ENCODE peak calls at places on chromosomes 6 and 20, in seven cellular contexts. One of them, this sample, is unnamed. For H3K36me3, the result is how much of the 10 kb centered on the place peaks cover.

GRCh38 chr6:42154461-42155209 is 12.2 kb upstream of the C6orf132 start:
- DNase-seq in colonic mucosa: no peak
- DNase-seq in CD8-positive, alpha-beta memory T cell: no peak
- DNase-seq in HCT116: no peak
- DNase-seq in left ventricle myocardium inferior: no peak
- DNase-seq in pancreas: no peak
- DNase-seq in small intestine: no peak
- DNase-seq in this sample: no peak

GRCh38 chr6:164378330-164378729 is 931.1 kb downstream of the C6orf118 start:
- DNase-seq in colonic mucosa: no peak
- DNase-seq in CD8-positive, alpha-beta memory T cell: no peak
- DNase-seq in HCT116: no peak
- DNase-seq in left ventricle myocardium inferior: no peak
- DNase-seq in pancreas: no peak
- DNase-seq in small intestine: no peak
- DNase-seq in this sample: no peak

GRCh38 chr6:80469977-80470376 is 363.5 kb downstream of the BCKDHB start:
- DNase-seq in colonic mucosa: no peak
- DNase-seq in CD8-positive, alpha-beta memory T cell: no peak
- DNase-seq in HCT116: no peak
- DNase-seq in left ventricle myocardium inferior: no peak
- DNase-seq in pancreas: no peak
- DNase-seq in small intestine: no peak
- DNase-seq in this sample: no peak

GRCh38 chr6:89970609-89971337 is 76.5 kb downstream of the GJA10 start:
- DNase-seq in colonic mucosa: no peak
- DNase-seq in CD8-positive, alpha-beta memory T cell: no peak
- DNase-seq in HCT116: peak
- DNase-seq in left ventricle myocardium inferior: no peak
- DNase-seq in pancreas: no peak
- DNase-seq in small intestine: peak
- DNase-seq in this sample: peak

GRCh38 chr6:1100269-1100668 is 211.6 kb upstream of the FOXQ1 start:
- DNase-seq in colonic mucosa: no peak
- DNase-seq in CD8-positive, alpha-beta memory T cell: no peak
- DNase-seq in HCT116: no peak
- DNase-seq in left ventricle myocardium inferior: no peak
- DNase-seq in pancreas: no peak
- DNase-seq in small intestine: no peak
- DNase-seq in this sample: no peak

GRCh38 chr6:119347466-119348307 is 1.9 kb downstream of the MAN1A1 start:
- DNase-seq in colonic mucosa: peak
- DNase-seq in CD8-positive, alpha-beta memory T cell: peak
- DNase-seq in HCT116: no peak
- DNase-seq in left ventricle myocardium inferior: peak
- DNase-seq in pancreas: peak
- DNase-seq in small intestine: peak
- DNase-seq in this sample: peak

GRCh38 chr6:158522616-158523015 is 37.3 kb upstream of the TMEM181 start:
- DNase-seq in colonic mucosa: no peak
- DNase-seq in CD8-positive, alpha-beta memory T cell: no peak
- DNase-seq in HCT116: no peak
- DNase-seq in left ventricle myocardium inferior: no peak
- DNase-seq in pancreas: no peak
- DNase-seq in small intestine: no peak
- DNase-seq in this sample: no peak

GRCh38 chr20:9087531-9088217 is 18.8 kb downstream of the PLCB4 start:
- DNase-seq in colonic mucosa: no peak
- DNase-seq in CD8-positive, alpha-beta memory T cell: no peak
- DNase-seq in HCT116: no peak
- DNase-seq in left ventricle myocardium inferior: no peak
- DNase-seq in pancreas: no peak
- DNase-seq in small intestine: no peak
- DNase-seq in this sample: no peak

GRCh38 chr6:57324538-57324937 is 7.1 kb downstream of the PRIM2 start:
- DNase-seq in colonic mucosa: no peak
- DNase-seq in CD8-positive, alpha-beta memory T cell: no peak
- DNase-seq in HCT116: no peak
- DNase-seq in left ventricle myocardium inferior: no peak
- DNase-seq in pancreas: no peak
- DNase-seq in small intestine: no peak
- DNase-seq in this sample: no peak

GRCh38 chr6:152318278-152318677 is 318.9 kb downstream of the SYNE1 start:
- DNase-seq in colonic mucosa: no peak
- DNase-seq in CD8-positive, alpha-beta memory T cell: no peak
- DNase-seq in HCT116: no peak
- DNase-seq in left ventricle myocardium inferior: no peak
- DNase-seq in pancreas: no peak
- DNase-seq in small intestine: no peak
- DNase-seq in this sample: no peak

GRCh38 chr20:25397827-25398226 is 7.2 kb upstream of the ABHD12 start:
- DNase-seq in colonic mucosa: peak
- DNase-seq in CD8-positive, alpha-beta memory T cell: no peak
- DNase-seq in HCT116: no peak
- DNase-seq in left ventricle myocardium inferior: no peak
- DNase-seq in pancreas: no peak
- DNase-seq in small intestine: peak
- DNase-seq in this sample: no peak

GRCh38 chr6:150683320-150683719 is 83.6 kb downstream of the PLEKHG1 start:
- DNase-seq in colonic mucosa: no peak
- DNase-seq in CD8-positive, alpha-beta memory T cell: no peak
- DNase-seq in HCT116: no peak
- DNase-seq in left ventricle myocardium inferior: peak
- DNase-seq in pancreas: no peak
- DNase-seq in small intestine: no peak
- DNase-seq in this sample: no peak

GRCh38 chr6:14544689-14545088 is 427.1 kb downstream of the CD83 start:
- DNase-seq in colonic mucosa: no peak
- DNase-seq in CD8-positive, alpha-beta memory T cell: no peak
- DNase-seq in HCT116: no peak
- DNase-seq in left ventricle myocardium inferior: no peak
- DNase-seq in pancreas: no peak
- DNase-seq in small intestine: peak
- DNase-seq in this sample: no peak

GRCh38 chr6:106549521-106549920 is 79.8 kb downstream of the RTN4IP1 start:
- DNase-seq in colonic mucosa: no peak
- DNase-seq in CD8-positive, alpha-beta memory T cell: no peak
- DNase-seq in HCT116: no peak
- DNase-seq in left ventricle myocardium inferior: no peak
- DNase-seq in pancreas: no peak
- DNase-seq in small intestine: no peak
- DNase-seq in this sample: no peak

GRCh38 chr6:150600302-150601017 is 775 bp downstream of the PLEKHG1 start:
- DNase-seq in colonic mucosa: peak
- DNase-seq in CD8-positive, alpha-beta memory T cell: peak
- DNase-seq in HCT116: peak
- DNase-seq in left ventricle myocardium inferior: peak
- DNase-seq in pancreas: peak
- DNase-seq in small intestine: peak
- DNase-seq in this sample: peak

GRCh38 chr6:84358581-84358980 is 131.1 kb upstream of the CEP162 start:
- DNase-seq in colonic mucosa: no peak
- DNase-seq in CD8-positive, alpha-beta memory T cell: no peak
- DNase-seq in HCT116: no peak
- DNase-seq in left ventricle myocardium inferior: no peak
- DNase-seq in pancreas: no peak
- DNase-seq in small intestine: no peak
- DNase-seq in this sample: no peak

GRCh38 chr6:41966961-41967311 is 25.3 kb upstream of the CCND3 start:
- DNase-seq in colonic mucosa: no peak
- DNase-seq in CD8-positive, alpha-beta memory T cell: no peak
- DNase-seq in HCT116: peak
- DNase-seq in left ventricle myocardium inferior: no peak
- DNase-seq in pancreas: no peak
- DNase-seq in small intestine: no peak
- DNase-seq in this sample: peak

GRCh38 chr20:62880147-62880934 is 18.7 kb upstream of the TCFL5 start:
- DNase-seq in colonic mucosa: no peak
- DNase-seq in CD8-positive, alpha-beta memory T cell: no peak
- DNase-seq in HCT116: no peak
- DNase-seq in left ventricle myocardium inferior: no peak
- DNase-seq in pancreas: peak
- DNase-seq in small intestine: no peak
- DNase-seq in this sample: peak

GRCh38 chr6:37757381-37757780 is 59.7 kb upstream of the MDGA1 start:
- DNase-seq in colonic mucosa: no peak
- DNase-seq in CD8-positive, alpha-beta memory T cell: no peak
- DNase-seq in HCT116: no peak
- DNase-seq in left ventricle myocardium inferior: no peak
- DNase-seq in pancreas: no peak
- DNase-seq in small intestine: no peak
- DNase-seq in this sample: no peak
- H3K36me3 ChIP-seq in colonic mucosa: under half
- H3K36me3 ChIP-seq in CD8-positive, alpha-beta memory T cell: under half
- H3K36me3 ChIP-seq in HCT116: under half
- H3K36me3 ChIP-seq in left ventricle myocardium inferior: under half
- H3K36me3 ChIP-seq in pancreas: under half
- H3K36me3 ChIP-seq in small intestine: under half
- H3K36me3 ChIP-seq in this sample: under half

DNA sequence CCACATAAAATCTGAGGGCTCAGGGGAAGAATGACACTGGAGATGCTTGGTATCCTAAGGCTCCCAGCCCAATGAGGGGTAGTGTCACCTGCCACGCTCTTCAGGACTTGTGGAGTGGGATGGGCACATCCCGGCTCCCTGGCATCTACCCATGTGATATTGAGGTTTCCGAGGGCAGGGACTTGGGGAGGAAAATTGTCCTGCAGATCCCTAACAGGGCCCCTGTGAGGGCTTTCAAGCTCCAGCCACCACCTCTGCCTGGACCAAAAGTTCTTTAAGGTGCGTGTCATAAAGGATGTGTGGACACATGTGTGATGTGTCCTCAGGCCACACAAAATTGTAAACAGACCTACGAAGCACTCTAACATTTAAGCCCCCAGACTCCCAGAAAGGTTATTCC is 2.5 kb downstream of the SCML4 start:
- DNase-seq in colonic mucosa: no peak
- DNase-seq in CD8-positive, alpha-beta memory T cell: no peak
- DNase-seq in HCT116: no peak
- DNase-seq in left ventricle myocardium inferior: no peak
- DNase-seq in pancreas: no peak
- DNase-seq in small intestine: no peak
- DNase-seq in this sample: no peak
- H3K4me3 ChIP-seq in colonic mucosa: no peak
- H3K4me3 ChIP-seq in CD8-positive, alpha-beta memory T cell: peak
- H3K4me3 ChIP-seq in HCT116: no peak
- H3K4me3 ChIP-seq in left ventricle myocardium inferior: no peak
- H3K4me3 ChIP-seq in pancreas: no peak
- H3K4me3 ChIP-seq in small intestine: no peak
- H3K4me3 ChIP-seq in this sample: no peak

DNA sequence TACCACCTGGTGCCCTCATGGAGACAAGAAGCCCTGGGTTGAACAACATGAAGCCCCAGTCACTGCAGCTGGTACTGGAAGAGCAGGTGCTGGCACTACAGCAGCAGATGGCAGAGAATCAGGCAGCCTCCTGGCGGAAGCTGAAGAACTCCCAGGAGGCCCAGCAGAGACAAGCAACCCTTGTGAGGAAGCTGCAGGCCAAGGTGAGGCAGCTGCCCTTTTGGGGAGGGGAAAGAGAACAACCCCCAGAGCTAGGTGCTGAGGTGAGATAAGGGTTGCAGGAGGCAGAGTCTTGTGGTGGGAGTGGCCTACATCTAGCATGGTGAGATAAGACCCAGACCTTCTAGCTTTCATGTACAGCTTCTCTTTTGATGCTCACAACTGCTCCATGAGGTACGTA is 7.0 kb downstream of the CEP250 start:
- DNase-seq in colonic mucosa: no peak
- DNase-seq in CD8-positive, alpha-beta memory T cell: no peak
- DNase-seq in HCT116: no peak
- DNase-seq in left ventricle myocardium inferior: no peak
- DNase-seq in pancreas: no peak
- DNase-seq in small intestine: no peak
- DNase-seq in this sample: no peak
- H3K36me3 ChIP-seq in colonic mucosa: under half
- H3K36me3 ChIP-seq in CD8-positive, alpha-beta memory T cell: under half
- H3K36me3 ChIP-seq in HCT116: under half
- H3K36me3 ChIP-seq in left ventricle myocardium inferior: half or more
- H3K36me3 ChIP-seq in pancreas: under half
- H3K36me3 ChIP-seq in small intestine: under half
- H3K36me3 ChIP-seq in this sample: under half

GRCh38 chr6:85462673-85463072 is 12.8 kb downstream of the NT5E start:
- DNase-seq in colonic mucosa: no peak
- DNase-seq in CD8-positive, alpha-beta memory T cell: no peak
- DNase-seq in HCT116: no peak
- DNase-seq in left ventricle myocardium inferior: no peak
- DNase-seq in pancreas: no peak
- DNase-seq in small intestine: no peak
- DNase-seq in this sample: no peak

GRCh38 chr6:85460154-85460950 is 10.5 kb downstream of the NT5E start:
- DNase-seq in colonic mucosa: no peak
- DNase-seq in CD8-positive, alpha-beta memory T cell: no peak
- DNase-seq in HCT116: no peak
- DNase-seq in left ventricle myocardium inferior: no peak
- DNase-seq in pancreas: no peak
- DNase-seq in small intestine: no peak
- DNase-seq in this sample: no peak

GRCh38 chr6:85459224-85459901 is 9.5 kb downstream of the NT5E start:
- DNase-seq in colonic mucosa: no peak
- DNase-seq in CD8-positive, alpha-beta memory T cell: no peak
- DNase-seq in HCT116: peak
- DNase-seq in left ventricle myocardium inferior: no peak
- DNase-seq in pancreas: no peak
- DNase-seq in small intestine: no peak
- DNase-seq in this sample: no peak

GRCh38 chr6:85461806-85462185 is 11.9 kb downstream of the NT5E start:
- DNase-seq in colonic mucosa: no peak
- DNase-seq in CD8-positive, alpha-beta memory T cell: no peak
- DNase-seq in HCT116: no peak
- DNase-seq in left ventricle myocardium inferior: no peak
- DNase-seq in pancreas: no peak
- DNase-seq in small intestine: no peak
- DNase-seq in this sample: no peak

DNA sequence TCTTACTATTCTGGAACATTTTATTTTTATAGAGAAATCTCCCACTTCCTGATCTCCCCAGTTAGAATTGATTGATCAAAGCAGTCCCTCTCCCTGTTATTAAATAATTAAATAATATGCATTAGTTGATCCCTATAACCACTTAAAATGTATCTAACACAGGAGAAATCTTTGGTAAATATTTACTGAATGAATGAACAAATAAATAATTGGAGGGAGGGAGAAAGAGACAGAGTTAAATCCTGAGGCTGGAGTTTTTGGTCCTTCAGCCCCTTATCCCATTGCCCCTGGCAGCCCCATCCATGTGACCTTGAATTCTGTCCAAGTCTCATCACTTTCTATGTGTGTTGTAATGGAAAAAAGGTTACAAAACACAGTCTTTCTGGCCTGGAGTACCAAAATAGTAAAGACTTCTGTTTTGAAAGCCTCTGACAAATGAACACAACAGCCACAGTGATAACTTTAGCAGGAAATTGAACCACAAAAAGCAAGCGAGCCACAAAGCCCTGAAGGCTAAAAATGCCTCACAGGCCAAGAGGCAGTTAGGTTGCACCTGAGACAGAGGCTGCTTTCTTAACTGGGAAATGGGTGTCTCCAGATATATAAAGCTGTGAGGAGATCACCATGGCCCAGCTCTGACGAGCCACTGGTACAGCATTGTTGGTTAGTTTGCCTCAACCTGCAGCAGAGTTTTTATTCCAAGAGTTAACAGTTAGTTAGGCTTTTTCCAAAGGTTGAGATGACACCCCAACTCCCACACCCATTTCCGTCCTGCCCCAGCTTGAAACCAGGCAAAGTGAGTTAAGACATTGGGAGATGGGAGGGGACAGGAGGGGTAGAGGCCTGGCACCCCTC is 11.3 kb downstream of the NT5E start:
- DNase-seq in colonic mucosa: no peak
- DNase-seq in CD8-positive, alpha-beta memory T cell: peak
- DNase-seq in HCT116: no peak
- DNase-seq in left ventricle myocardium inferior: no peak
- DNase-seq in pancreas: no peak
- DNase-seq in small intestine: peak
- DNase-seq in this sample: no peak
- H3K4me3 ChIP-seq in colonic mucosa: no peak
- H3K4me3 ChIP-seq in CD8-positive, alpha-beta memory T cell: no peak
- H3K4me3 ChIP-seq in HCT116: no peak
- H3K4me3 ChIP-seq in left ventricle myocardium inferior: no peak
- H3K4me3 ChIP-seq in pancreas: no peak
- H3K4me3 ChIP-seq in small intestine: no peak
- H3K4me3 ChIP-seq in this sample: no peak

This sample was measured in H7.